ENCODE peak calls at places on chromosomes 2 and 18, in seven cellular contexts. A is nucleus accumbens; F is AG04450; I is kidney glomerular epithelial cell; X is HFFc6; J is activated CD4-positive, alpha-beta T cell treated with anti-CD3 and anti-CD28 coated beads, Interleukin-2, amount 10 ng/mL, durations not matched to agents 7 days and 5 days; P is myocyte. C is an unnamed sample.

GRCh38 chr2:20382965-20383800 is 32.5 kb upstream of the PUM2 start:
- DNase-seq in P (peak), A (no peak), J (no peak), F (peak), I (no peak), X (peak), C (no peak)

GRCh38 chr2:98153402-98153938 is 66.5 kb downstream of the VWA3B start:
- DNase-seq in J (no peak), P (no peak), F (no peak), X (no peak), I (no peak), A (no peak), C (no peak)

GRCh38 chr18:12430137-12430990 is 22.6 kb downstream of the PRELID3A start:
- DNase-seq in J (no peak), F (no peak), P (no peak), I (no peak), X (no peak), A (no peak), C (no peak)

GRCh38 chr2:26483027-26483326 is 5.1 kb upstream of the OTOF start:
- DNase-seq in F (no peak), A (no peak), J (no peak), X (no peak), P (no peak), I (no peak), C (no peak)

GRCh38 chr2:240503848-240504247 is 53.9 kb downstream of the ANKMY1 start:
- DNase-seq in A (no peak), P (no peak), I (no peak), F (no peak), X (no peak), J (no peak), C (no peak)

GRCh38 chr2:9638532-9638931 is 7.7 kb upstream of the YWHAQ start:
- DNase-seq in J (no peak), F (peak), X (peak), I (peak), A (peak), P (peak), C (peak)

GRCh38 chr2:1989216-1989615 is 244.9 kb upstream of the PXDN start:
- DNase-seq in F (no peak), P (no peak), A (no peak), X (no peak), I (no peak), J (no peak), C (no peak)

GRCh38 chr2:150767924-150768801 is 280.7 kb upstream of the RND3 start:
- DNase-seq in A (no peak), J (no peak), X (no peak), P (no peak), I (no peak), F (peak), C (no peak)

GRCh38 chr2:46336560-46336959 is 39.4 kb downstream of the EPAS1 start:
- DNase-seq in P (peak), A (no peak), F (no peak), I (no peak), J (no peak), X (peak), C (no peak)

GRCh38 chr2:61670591-61671503 is 132.7 kb upstream of the XPO1 start:
- DNase-seq in I (peak), A (peak), P (peak), X (peak), F (no peak), J (peak), C (no peak)

GRCh38 chr2:18690342-18690741 is 101.0 kb upstream of the NT5C1B start:
- DNase-seq in F (no peak), J (no peak), I (no peak), X (no peak), P (no peak), A (no peak), C (no peak)

GRCh38 chr2:221104391-221104811 is 467.7 kb downstream of the EPHA4 start:
- DNase-seq in F (no peak), J (no peak), X (no peak), A (peak), P (peak), I (no peak), C (peak)

GRCh38 chr2:8796878-8797550 is 40.4 kb downstream of the KIDINS220 start:
- DNase-seq in X (no peak), P (no peak), A (no peak), I (no peak), J (no peak), F (no peak), C (no peak)

GRCh38 chr2:10335046-10335840 is 32.5 kb downstream of the HPCAL1 start:
- DNase-seq in I (no peak), J (no peak), X (no peak), P (peak), F (no peak), A (no peak), C (no peak)

GRCh38 chr2:196750977-196751631 is 48.4 kb downstream of the GTF3C3 start:
- DNase-seq in P (peak), A (peak), J (peak), F (peak), X (peak), I (no peak), C (peak)

GRCh38 chr2:121128741-121129659 is 156.0 kb downstream of the TFCP2L1 start:
- DNase-seq in P (peak), A (no peak), F (no peak), X (no peak), J (peak), I (peak), C (peak)

GRCh38 chr18:79442508-79443221 is 46.9 kb downstream of the NFATC1 start:
- DNase-seq in A (no peak), J (no peak), F (no peak), P (no peak), X (no peak), I (no peak), C (no peak)

GRCh38 chr2:39666489-39667141 is 898 bp downstream of the TMEM178A start:
- DNase-seq in I (no peak), F (no peak), P (peak), J (no peak), A (no peak), X (no peak), C (no peak)

GRCh38 chr2:37711831-37712230 is 40.4 kb upstream of the CDC42EP3 start:
- DNase-seq in J (no peak), P (no peak), A (no peak), X (peak), F (no peak), I (no peak), C (no peak)

GRCh38 chr18:30967701-30968100 is 74.8 kb downstream of the DSC3 start:
- DNase-seq in J (no peak), F (no peak), I (peak), A (no peak), X (no peak), P (no peak), C (no peak)

GRCh38 chr2:72917875-72918660 is 749 bp downstream of the EMX1 start:
- DNase-seq in P (no peak), I (no peak), F (no peak), X (no peak), A (no peak), J (no peak), C (no peak)

GRCh38 chr2:7333189-7333588 is 416.0 kb downstream of the RNF144A start:
- DNase-seq in F (no peak), A (no peak), I (no peak), J (no peak), X (no peak), P (no peak), C (no peak)

GRCh38 chr18:23585007-23585871 is 1.1 kb downstream of the NPC1 start:
- DNase-seq in P (peak), I (peak), J (peak), A (no peak), X (peak), F (no peak), C (peak)

GRCh38 chr2:236768393-236769140 is 198.9 kb downstream of the ACKR3 start:
- DNase-seq in X (peak), F (no peak), A (no peak), I (no peak), J (no peak), P (peak), C (no peak)

GRCh38 chr2:55922488-55922887 is 1.1 kb downstream of the EFEMP1 start:
- DNase-seq in X (no peak), I (no peak), J (no peak), F (no peak), P (no peak), A (no peak), C (no peak)

GRCh38 chr2:70043252-70043875 is 43.9 kb upstream of the PCBP1 start:
- DNase-seq in X (no peak), J (peak), I (no peak), A (no peak), P (no peak), F (no peak), C (peak)

GRCh38 chr2:7758065-7758759 is 841.0 kb downstream of the RNF144A start:
- DNase-seq in F (no peak), P (no peak), X (no peak), A (no peak), J (no peak), I (no peak), C (no peak)

GRCh38 chr2:100742884-100743283 is 77.1 kb upstream of the NPAS2 start:
- DNase-seq in X (peak), F (peak), J (no peak), P (no peak), I (no peak), A (no peak), C (no peak)

GRCh38 chr2:33219850-33220275 is 256.6 kb upstream of the RASGRP3 start:
- DNase-seq in A (no peak), I (no peak), P (no peak), J (no peak), F (no peak), X (peak), C (no peak)

GRCh38 chr2:239192456-239192855 is 208.4 kb downstream of the HDAC4 start:
- DNase-seq in F (no peak), I (no peak), J (no peak), P (no peak), A (no peak), X (no peak), C (no peak)

GRCh38 chr2:221380049-221380448 is 192.1 kb downstream of the EPHA4 start:
- DNase-seq in F (no peak), A (no peak), X (no peak), J (no peak), I (no peak), P (no peak), C (no peak)

GRCh38 chr2:10839813-10840212 is 27.2 kb upstream of the PDIA6 start:
- DNase-seq in F (no peak), P (peak), A (no peak), X (no peak), J (no peak), I (no peak), C (no peak)

GRCh38 chr2:23606968-23607367 is 222.0 kb downstream of the KLHL29 start:
- DNase-seq in X (peak), J (no peak), I (peak), P (peak), A (no peak), F (peak), C (no peak)

GRCh38 chr2:71668326-71669057 is 215.1 kb downstream of the DYSF start:
- DNase-seq in X (no peak), I (no peak), A (no peak), F (no peak), J (no peak), P (no peak), C (peak)

GRCh38 chr18:51211552-51211951 is 14.1 kb upstream of the MEX3C start:
- DNase-seq in P (peak), X (peak), A (no peak), F (no peak), I (no peak), J (peak), C (peak)

GRCh38 chr2:137383391-137383790 is 580.9 kb upstream of the HNMT start:
- DNase-seq in F (no peak), I (no peak), P (no peak), X (no peak), J (no peak), A (no peak), C (no peak)

GRCh38 chr2:127153691-127154158 is 46.8 kb upstream of the BIN1 start:
- DNase-seq in J (no peak), I (peak), P (peak), A (peak), F (peak), X (peak), C (no peak)

GRCh38 chr2:24894750-24895149 is 25.3 kb downstream of the ADCY3 start:
- DNase-seq in X (no peak), I (no peak), J (no peak), F (no peak), A (no peak), P (no peak), C (no peak)